ENCODE peak calls at places on chromosomes 12 and 14, in nine cellular contexts. P is brain microvascular endothelial cell; V is putamen; B is NCI-H2081; X is cerebellum; F is activated T-helper 1 cell treated with anti-CD3 and anti-CD28 coated beads, Interleukin-2, amount 50 U/mL, for 16 hours; Y is LHCN-M2; U is uterus; K is fibroblast of lung. A is an unnamed sample.

GRCh38 chr14:53187921-53188463 is 34.9 kb upstream of the DDHD1 start:
- DNase-seq in B (no peak), V (no peak), U (no peak), X (no peak), K (peak; percentile 5), Y (peak; percentile 14), P (no peak), F (no peak), A (no peak)

GRCh38 chr12:71958993-71959588 is 20.4 kb downstream of the TPH2 start:
- DNase-seq in Y (no peak), P (peak; percentile 19), F (no peak), B (no peak), U (no peak), K (peak; percentile 46), X (no peak), V (no peak), A (no peak)

GRCh38 chr12:52006726-52007157 is at the start of gene TAMALIN:
- DNase-seq in Y (peak; percentile 19), B (peak; percentile 71), F (peak; percentile 62), P (no peak), X (no peak), U (peak; percentile 75), K (peak; percentile 53), V (no peak), A (peak; percentile 63)

GRCh38 chr14:91413547-91414474 is 3.8 kb downstream of the CCDC88C start:
- DNase-seq in U (no peak), B (peak; percentile 88), P (no peak), K (no peak), V (no peak), X (no peak), Y (no peak), F (no peak), A (no peak)

GRCh38 chr12:120413901-120414695 is 23.8 kb upstream of the COX6A1 start:
- DNase-seq in U (peak; percentile 33), X (no peak), V (peak; percentile 57), P (no peak), F (no peak), K (no peak), B (no peak), Y (no peak), A (no peak)

GRCh38 chr12:51533799-51534198 is 57.2 kb upstream of the SCN8A start:
- DNase-seq in P (no peak), V (no peak), K (peak; percentile 31), B (no peak), U (no peak), Y (peak; percentile 29), X (no peak), F (no peak), A (no peak)

GRCh38 chr14:80172380-80173055 is 38.8 kb downstream of the DIO2 start:
- DNase-seq in K (peak; percentile 40), F (no peak), B (no peak), Y (peak; percentile 29), U (no peak), P (peak; percentile 45), V (no peak), X (no peak), A (no peak)

GRCh38 chr14:22113401-22113800 is 439.8 kb upstream of the OR4E1 start:
- DNase-seq in P (no peak), X (no peak), K (no peak), F (no peak), V (no peak), B (no peak), Y (no peak), U (no peak), A (no peak)

GRCh38 chr14:56754966-56755365 is 55.3 kb downstream of the OTX2 start:
- DNase-seq in X (no peak), K (no peak), F (no peak), V (no peak), Y (no peak), B (peak; percentile 5), P (no peak), U (no peak), A (no peak)

GRCh38 chr12:100268835-100269564 is 2.0 kb downstream of the SCYL2 start:
- DNase-seq in V (no peak), B (no peak), Y (no peak), X (no peak), F (no peak), U (no peak), P (no peak), K (peak; percentile 50), A (no peak)

GRCh38 chr12:93591137-93591868 is 18.8 kb downstream of the SOCS2 start:
- DNase-seq in B (peak; percentile 1), P (peak; percentile 93), K (peak; percentile 88), U (peak; percentile 86), X (no peak), V (peak; percentile 60), F (no peak), Y (peak; percentile 77), A (no peak)

GRCh38 chr14:98956181-98956580 is 315.8 kb downstream of the BCL11B start:
- DNase-seq in F (no peak), X (no peak), Y (no peak), K (no peak), V (no peak), P (no peak), B (no peak), U (no peak), A (no peak)

GRCh38 chr14:60331201-60332045 is 82.4 kb downstream of the PPM1A start:
- DNase-seq in U (peak; percentile 43), K (peak; percentile 17), B (peak; percentile 78), P (peak; percentile 51), X (no peak), F (peak; percentile 58), Y (peak; percentile 62), V (peak; percentile 58), A (peak; percentile 53)

GRCh38 chr12:2960432-2960956 is 1.3 kb downstream of the TEAD4 start:
- DNase-seq in K (peak; percentile 64), Y (peak; percentile 36), X (no peak), V (no peak), B (no peak), U (no peak), F (no peak), P (peak; percentile 36), A (no peak)

GRCh38 chr12:19131020-19131431 is 1.5 kb downstream of the PLEKHA5 start:
- DNase-seq in P (no peak), K (peak; percentile 65), B (no peak), V (peak; percentile 52), F (no peak), Y (peak; percentile 56), U (peak; percentile 21), X (peak; percentile 26), A (peak; percentile 43)

GRCh38 chr12:116919247-116919671 is 8.5 kb downstream of the FBXW8 start:
- DNase-seq in F (no peak), U (no peak), X (no peak), Y (no peak), P (no peak), B (peak; percentile 8), V (no peak), K (no peak), A (no peak)

GRCh38 chr12:1474567-1475153 is 119.7 kb downstream of the FBXL14 start:
- DNase-seq in P (peak; percentile 91), B (no peak), X (no peak), U (no peak), Y (peak; percentile 93), K (peak; percentile 95), F (no peak), V (no peak), A (no peak)

GRCh38 chr12:113040722-113041168 is 15.8 kb upstream of the DTX1 start:
- DNase-seq in V (no peak), Y (peak; percentile 99), X (no peak), P (peak; percentile 81), B (no peak), K (peak; percentile 47), U (peak; percentile 25), F (no peak), A (no peak)

GRCh38 chr12:81017792-81018191 is 60.1 kb upstream of the ACSS3 start:
- DNase-seq in X (no peak), Y (no peak), K (no peak), V (no peak), U (no peak), F (no peak), B (no peak), P (no peak), A (no peak)

GRCh38 chr14:22464422-22465142 is 124.4 kb downstream of the DAD1 start:
- DNase-seq in V (no peak), X (no peak), P (no peak), F (no peak), Y (no peak), B (no peak), U (no peak), K (no peak), A (no peak)

GRCh38 chr12:122022393-122023338 is 982 bp downstream of the BCL7A start:
- DNase-seq in U (no peak), F (no peak), P (no peak), V (peak; percentile 59), Y (no peak), X (peak; percentile 47), K (peak; percentile 25), B (peak; percentile 19), A (peak; percentile 42)

GRCh38 chr12:41515953-41516352 is 327.8 kb downstream of the PDZRN4 start:
- DNase-seq in B (no peak), Y (no peak), F (no peak), X (no peak), U (no peak), V (no peak), K (no peak), P (no peak), A (no peak)

GRCh38 chr12:42382013-42382696 is 56.2 kb downstream of the PPHLN1 start:
- DNase-seq in X (no peak), V (no peak), K (no peak), B (no peak), U (no peak), Y (no peak), P (no peak), F (no peak), A (no peak)